ENCODE peak calls at places on chromosomes 1 and 21, in eight cellular contexts. One of them, this sample, is unnamed.
A peak's percentile ranks its signal among the peaks of the same experiment; 100 is the strongest.

GRCh38 chr1:241716915-241717651 is 65.0 kb downstream of the WDR64 start:
- DNase-seq in choroid plexus epithelial cell: peak; percentile 9
- DNase-seq in tibial artery: no peak
- DNase-seq in adrenal gland: no peak
- DNase-seq in Peyer's patch: no peak
- DNase-seq in PC-3: peak; percentile 67
- DNase-seq in heart left ventricle: no peak
- DNase-seq in HAP-1: no peak
- DNase-seq in this sample: peak; percentile 3

GRCh38 chr1:182189535-182190066 is 128.1 kb upstream of the ZNF648 start:
- DNase-seq in choroid plexus epithelial cell: no peak
- DNase-seq in tibial artery: no peak
- DNase-seq in adrenal gland: no peak
- DNase-seq in Peyer's patch: no peak
- DNase-seq in PC-3: no peak
- DNase-seq in heart left ventricle: no peak
- DNase-seq in HAP-1: no peak
- DNase-seq in this sample: peak; percentile 70

GRCh38 chr21:41783476-41784150 is 16.8 kb upstream of the RIPK4 start:
- DNase-seq in choroid plexus epithelial cell: peak; percentile 51
- DNase-seq in tibial artery: no peak
- DNase-seq in adrenal gland: no peak
- DNase-seq in Peyer's patch: no peak
- DNase-seq in PC-3: peak; percentile 100
- DNase-seq in heart left ventricle: no peak
- DNase-seq in HAP-1: peak; percentile 76
- DNase-seq in this sample: peak; percentile 51

GRCh38 chr1:18951416-18951815 is 5.1 kb downstream of the IFFO2 start:
- DNase-seq in choroid plexus epithelial cell: no peak
- DNase-seq in tibial artery: no peak
- DNase-seq in adrenal gland: no peak
- DNase-seq in Peyer's patch: peak; percentile 66
- DNase-seq in PC-3: no peak
- DNase-seq in heart left ventricle: peak; percentile 37
- DNase-seq in HAP-1: no peak
- DNase-seq in this sample: no peak

GRCh38 chr21:46452719-46453118 is 6.0 kb upstream of the DIP2A start:
- DNase-seq in choroid plexus epithelial cell: no peak
- DNase-seq in tibial artery: peak; percentile 1
- DNase-seq in adrenal gland: no peak
- DNase-seq in Peyer's patch: no peak
- DNase-seq in PC-3: no peak
- DNase-seq in heart left ventricle: no peak
- DNase-seq in HAP-1: no peak
- DNase-seq in this sample: no peak

GRCh38 chr1:235937123-235937522 is 70.4 kb upstream of the LYST start:
- DNase-seq in choroid plexus epithelial cell: no peak
- DNase-seq in tibial artery: no peak
- DNase-seq in adrenal gland: no peak
- DNase-seq in Peyer's patch: no peak
- DNase-seq in PC-3: no peak
- DNase-seq in heart left ventricle: no peak
- DNase-seq in HAP-1: no peak
- DNase-seq in this sample: no peak

GRCh38 chr1:25167269-25168192 is 64.8 kb downstream of the SYF2 start:
- DNase-seq in choroid plexus epithelial cell: no peak
- DNase-seq in tibial artery: no peak
- DNase-seq in adrenal gland: no peak
- DNase-seq in Peyer's patch: no peak
- DNase-seq in PC-3: peak; percentile 64
- DNase-seq in heart left ventricle: no peak
- DNase-seq in HAP-1: peak; percentile 44
- DNase-seq in this sample: no peak

GRCh38 chr1:241269116-241269515 is 87.9 kb downstream of the RGS7 start:
- DNase-seq in choroid plexus epithelial cell: no peak
- DNase-seq in tibial artery: no peak
- DNase-seq in adrenal gland: no peak
- DNase-seq in Peyer's patch: no peak
- DNase-seq in PC-3: peak; percentile 52
- DNase-seq in heart left ventricle: no peak
- DNase-seq in HAP-1: peak; percentile 57
- DNase-seq in this sample: no peak

GRCh38 chr1:220323717-220324116 is 51.5 kb upstream of the RAB3GAP2 start:
- DNase-seq in choroid plexus epithelial cell: no peak
- DNase-seq in tibial artery: no peak
- DNase-seq in adrenal gland: no peak
- DNase-seq in Peyer's patch: no peak
- DNase-seq in PC-3: no peak
- DNase-seq in heart left ventricle: no peak
- DNase-seq in HAP-1: no peak
- DNase-seq in this sample: no peak

GRCh38 chr1:6028042-6028895 is 17.4 kb upstream of the KCNAB2 start:
- DNase-seq in choroid plexus epithelial cell: peak; percentile 19
- DNase-seq in tibial artery: no peak
- DNase-seq in adrenal gland: peak; percentile 40
- DNase-seq in Peyer's patch: peak; percentile 76
- DNase-seq in PC-3: no peak
- DNase-seq in heart left ventricle: no peak
- DNase-seq in HAP-1: no peak
- DNase-seq in this sample: no peak

GRCh38 chr1:57835620-57836019 is 411.8 kb upstream of the DAB1 start:
- DNase-seq in choroid plexus epithelial cell: peak; percentile 17
- DNase-seq in tibial artery: no peak
- DNase-seq in adrenal gland: no peak
- DNase-seq in Peyer's patch: no peak
- DNase-seq in PC-3: no peak
- DNase-seq in heart left ventricle: no peak
- DNase-seq in HAP-1: no peak
- DNase-seq in this sample: no peak

GRCh38 chr1:6008696-6009095 is 16.5 kb upstream of the NPHP4 start:
- DNase-seq in choroid plexus epithelial cell: no peak
- DNase-seq in tibial artery: no peak
- DNase-seq in adrenal gland: no peak
- DNase-seq in Peyer's patch: no peak
- DNase-seq in PC-3: no peak
- DNase-seq in heart left ventricle: peak; percentile 18
- DNase-seq in HAP-1: no peak
- DNase-seq in this sample: no peak

GRCh38 chr1:187001198-187001904 is 172.6 kb downstream of the PLA2G4A start:
- DNase-seq in choroid plexus epithelial cell: peak; percentile 96
- DNase-seq in tibial artery: no peak
- DNase-seq in adrenal gland: no peak
- DNase-seq in Peyer's patch: no peak
- DNase-seq in PC-3: peak; percentile 61
- DNase-seq in heart left ventricle: no peak
- DNase-seq in HAP-1: no peak
- DNase-seq in this sample: peak; percentile 96

GRCh38 chr1:2966940-2967725 is 54.1 kb upstream of the ACTRT2 start:
- DNase-seq in choroid plexus epithelial cell: no peak
- DNase-seq in tibial artery: peak; percentile 58
- DNase-seq in adrenal gland: no peak
- DNase-seq in Peyer's patch: no peak
- DNase-seq in PC-3: no peak
- DNase-seq in heart left ventricle: peak; percentile 12
- DNase-seq in HAP-1: no peak
- DNase-seq in this sample: no peak

GRCh38 chr1:61752921-61753389 is 10.7 kb downstream of the PATJ start:
- DNase-seq in choroid plexus epithelial cell: no peak
- DNase-seq in tibial artery: no peak
- DNase-seq in adrenal gland: no peak
- DNase-seq in Peyer's patch: no peak
- DNase-seq in PC-3: no peak
- DNase-seq in heart left ventricle: no peak
- DNase-seq in HAP-1: no peak
- DNase-seq in this sample: no peak

GRCh38 chr1:11888877-11889208 is 30.1 kb upstream of the NPPB start:
- DNase-seq in choroid plexus epithelial cell: no peak
- DNase-seq in tibial artery: no peak
- DNase-seq in adrenal gland: no peak
- DNase-seq in Peyer's patch: no peak
- DNase-seq in PC-3: no peak
- DNase-seq in heart left ventricle: no peak
- DNase-seq in HAP-1: no peak
- DNase-seq in this sample: no peak

GRCh38 chr1:101128211-101128727 is 102.7 kb upstream of the DPH5 start:
- DNase-seq in choroid plexus epithelial cell: no peak
- DNase-seq in tibial artery: no peak
- DNase-seq in adrenal gland: no peak
- DNase-seq in Peyer's patch: peak; percentile 63
- DNase-seq in PC-3: no peak
- DNase-seq in heart left ventricle: no peak
- DNase-seq in HAP-1: no peak
- DNase-seq in this sample: no peak

GRCh38 chr21:45299026-45299863 is 11.6 kb upstream of the POFUT2 start:
- DNase-seq in choroid plexus epithelial cell: peak; percentile 50
- DNase-seq in tibial artery: peak; percentile 91
- DNase-seq in adrenal gland: peak; percentile 15
- DNase-seq in Peyer's patch: no peak
- DNase-seq in PC-3: no peak
- DNase-seq in heart left ventricle: peak; percentile 84
- DNase-seq in HAP-1: no peak
- DNase-seq in this sample: no peak

GRCh38 chr1:231248778-231249177 is 7.8 kb downstream of the GNPAT start:
- DNase-seq in choroid plexus epithelial cell: no peak
- DNase-seq in tibial artery: no peak
- DNase-seq in adrenal gland: no peak
- DNase-seq in Peyer's patch: no peak
- DNase-seq in PC-3: peak; percentile 69
- DNase-seq in heart left ventricle: no peak
- DNase-seq in HAP-1: no peak
- DNase-seq in this sample: no peak

GRCh38 chr1:55428944-55429931 is 214.1 kb upstream of the USP24 start:
- DNase-seq in choroid plexus epithelial cell: peak; percentile 98
- DNase-seq in tibial artery: peak; percentile 88
- DNase-seq in adrenal gland: peak; percentile 69
- DNase-seq in Peyer's patch: no peak
- DNase-seq in PC-3: peak; percentile 99
- DNase-seq in heart left ventricle: peak; percentile 58
- DNase-seq in HAP-1: no peak
- DNase-seq in this sample: peak; percentile 100

GRCh38 chr1:201912832-201913231 is 24.1 kb downstream of the SHISA4 start:
- DNase-seq in choroid plexus epithelial cell: peak; percentile 69
- DNase-seq in tibial artery: no peak
- DNase-seq in adrenal gland: no peak
- DNase-seq in Peyer's patch: no peak
- DNase-seq in PC-3: no peak
- DNase-seq in heart left ventricle: no peak
- DNase-seq in HAP-1: no peak
- DNase-seq in this sample: no peak

GRCh38 chr21:36325373-36326010 is 5.5 kb downstream of the MORC3 start:
- DNase-seq in choroid plexus epithelial cell: no peak
- DNase-seq in tibial artery: no peak
- DNase-seq in adrenal gland: no peak
- DNase-seq in Peyer's patch: no peak
- DNase-seq in PC-3: peak; percentile 79
- DNase-seq in heart left ventricle: no peak
- DNase-seq in HAP-1: no peak
- DNase-seq in this sample: peak; percentile 59
- H3K4me3 ChIP-seq in choroid plexus epithelial cell: no peak overlapping the region
- H3K4me3 ChIP-seq in tibial artery: no peak overlapping the region
- H3K4me3 ChIP-seq in adrenal gland: no peak overlapping the region
- H3K4me3 ChIP-seq in Peyer's patch: no peak overlapping the region
- H3K4me3 ChIP-seq in PC-3: no peak overlapping the region
- H3K4me3 ChIP-seq in heart left ventricle: no peak overlapping the region
- H3K4me3 ChIP-seq in HAP-1: no peak overlapping the region
- H3K4me3 ChIP-seq in this sample: no peak overlapping the region

GRCh38 chr1:229629251-229629650 is 3.2 kb downstream of the URB2 start:
- DNase-seq in choroid plexus epithelial cell: peak; percentile 50
- DNase-seq in tibial artery: no peak
- DNase-seq in adrenal gland: no peak
- DNase-seq in Peyer's patch: no peak
- DNase-seq in PC-3: peak; percentile 42
- DNase-seq in heart left ventricle: no peak
- DNase-seq in HAP-1: no peak
- DNase-seq in this sample: peak; percentile 59

GRCh38 chr1:229624906-229625871 is 733 bp downstream of the TAF5L start:
- DNase-seq in choroid plexus epithelial cell: peak; percentile 69
- DNase-seq in tibial artery: peak; percentile 73
- DNase-seq in adrenal gland: peak; percentile 55
- DNase-seq in Peyer's patch: peak; percentile 47
- DNase-seq in PC-3: peak; percentile 70
- DNase-seq in heart left ventricle: peak; percentile 48
- DNase-seq in HAP-1: peak; percentile 67
- DNase-seq in this sample: peak; percentile 49

GRCh38 chr1:229625893-229626831 is at the start of the genes TAF5L and URB2:
- DNase-seq in choroid plexus epithelial cell: peak; percentile 91
- DNase-seq in tibial artery: peak; percentile 94
- DNase-seq in adrenal gland: peak; percentile 85
- DNase-seq in Peyer's patch: peak; percentile 80
- DNase-seq in PC-3: peak; percentile 97
- DNase-seq in heart left ventricle: peak; percentile 93
- DNase-seq in HAP-1: peak; percentile 89
- DNase-seq in this sample: peak; percentile 80

GRCh38 chr1:229624521-229624905 is 1.4 kb downstream of the TAF5L start:
- DNase-seq in choroid plexus epithelial cell: no peak
- DNase-seq in tibial artery: no peak
- DNase-seq in adrenal gland: no peak
- DNase-seq in Peyer's patch: no peak
- DNase-seq in PC-3: no peak
- DNase-seq in heart left ventricle: no peak
- DNase-seq in HAP-1: no peak
- DNase-seq in this sample: no peak

GRCh38 chr1:229627003-229627402 is 956 bp downstream of the URB2 start:
- DNase-seq in choroid plexus epithelial cell: no peak
- DNase-seq in tibial artery: no peak
- DNase-seq in adrenal gland: no peak
- DNase-seq in Peyer's patch: no peak
- DNase-seq in PC-3: no peak
- DNase-seq in heart left ventricle: no peak
- DNase-seq in HAP-1: no peak
- DNase-seq in this sample: no peak
- H3K4me3 ChIP-seq in choroid plexus epithelial cell: peak overlapping the region; percentile 94
- H3K4me3 ChIP-seq in tibial artery: peak overlapping the region; percentile 77
- H3K4me3 ChIP-seq in adrenal gland: no peak overlapping the region
- H3K4me3 ChIP-seq in Peyer's patch: peak overlapping the region; percentile 98
- H3K4me3 ChIP-seq in PC-3: peak overlapping the region; percentile 99
- H3K4me3 ChIP-seq in heart left ventricle: peak overlapping the region; percentile 80
- H3K4me3 ChIP-seq in HAP-1: peak overlapping the region; percentile 99
- H3K4me3 ChIP-seq in this sample: peak overlapping the region; percentile 84

GRCh38 chr1:156660752-156661112 is 16.5 kb downstream of the NES start:
- DNase-seq in choroid plexus epithelial cell: no peak
- DNase-seq in tibial artery: no peak
- DNase-seq in adrenal gland: no peak
- DNase-seq in Peyer's patch: no peak
- DNase-seq in PC-3: no peak
- DNase-seq in heart left ventricle: no peak
- DNase-seq in HAP-1: no peak
- DNase-seq in this sample: no peak
- H3K4me3 ChIP-seq in choroid plexus epithelial cell: no peak overlapping the region
- H3K4me3 ChIP-seq in tibial artery: no peak overlapping the region
- H3K4me3 ChIP-seq in adrenal gland: no peak overlapping the region
- H3K4me3 ChIP-seq in Peyer's patch: no peak overlapping the region
- H3K4me3 ChIP-seq in PC-3: peak overlapping the region; percentile 64
- H3K4me3 ChIP-seq in heart left ventricle: no peak overlapping the region
- H3K4me3 ChIP-seq in HAP-1: peak overlapping the region; percentile 25
- H3K4me3 ChIP-seq in this sample: peak overlapping the region; percentile 18

DNA sequence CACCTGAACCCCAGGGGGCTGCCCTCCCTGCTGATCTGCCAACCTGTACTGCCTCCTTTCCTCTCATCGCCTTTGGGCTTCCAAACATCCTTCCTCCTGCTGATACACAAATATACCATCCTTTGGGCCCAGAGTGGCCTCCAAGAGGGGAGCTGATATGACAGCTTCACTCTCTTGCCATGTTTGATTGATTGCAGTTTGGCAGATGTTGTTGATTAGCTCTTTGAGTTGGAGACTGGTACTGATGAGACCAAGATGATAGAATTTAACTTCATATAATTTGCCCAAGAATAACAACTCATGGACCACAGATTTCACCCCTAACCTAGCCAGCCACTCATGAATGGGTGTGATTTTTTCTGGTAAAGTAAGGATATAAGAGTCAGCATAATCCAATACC is 227.8 kb downstream of the HHAT start:
- DNase-seq in choroid plexus epithelial cell: no peak
- DNase-seq in tibial artery: no peak
- DNase-seq in adrenal gland: no peak
- DNase-seq in Peyer's patch: no peak
- DNase-seq in PC-3: no peak
- DNase-seq in heart left ventricle: no peak
- DNase-seq in HAP-1: no peak
- DNase-seq in this sample: no peak
- H3K4me3 ChIP-seq in choroid plexus epithelial cell: no peak overlapping the region
- H3K4me3 ChIP-seq in tibial artery: no peak overlapping the region
- H3K4me3 ChIP-seq in adrenal gland: no peak overlapping the region
- H3K4me3 ChIP-seq in Peyer's patch: no peak overlapping the region
- H3K4me3 ChIP-seq in PC-3: no peak overlapping the region
- H3K4me3 ChIP-seq in heart left ventricle: no peak overlapping the region
- H3K4me3 ChIP-seq in HAP-1: no peak overlapping the region
- H3K4me3 ChIP-seq in this sample: no peak overlapping the region

This sample was measured in astrocyte.